ENCODE peak calls at places on chromosomes 7 and 10, in ten cellular contexts. N is GM19239; Q is lower leg skin; H is activated CD4-positive, CD25-positive, alpha-beta regulatory T cell; X is nucleus accumbens; F is EL; Z is H54; C is hepatocyte; W is HCT116; A is stimulated activated CD4-positive, alpha-beta T cell treated with anti-CD3 and anti-CD28 coated beads, Interleukin-1b, Interleukin-23, amount 100 ng/mL, for 4 hours. B is an unnamed sample.

GRCh38 chr10:122779924-122780323 is 65.7 kb downstream of the CUZD1 start:
- DNase-seq in N (no peak), Q (no peak), H (no peak), X (no peak), F (no peak), Z (no peak), C (no peak), W (no peak), A (no peak), B (no peak)

GRCh38 chr7:115435178-115435577 is 513.3 kb downstream of the MDFIC start:
- DNase-seq in N (no peak), Q (no peak), H (no peak), X (no peak), F (no peak), Z (no peak), C (no peak), W (no peak), A (no peak), B (no peak)

GRCh38 chr7:138755831-138756590 is 41.8 kb upstream of the TMEM213 start:
- DNase-seq in N (no peak), Q (no peak), H (no peak), X (no peak), F (no peak), Z (no peak), C (no peak), W (no peak), A (no peak), B (no peak)

GRCh38 chr7:65907501-65908198 is 34.8 kb downstream of the VKORC1L1 start:
- DNase-seq in N (no peak), Q (no peak), H (no peak), X (no peak), F (no peak), Z (no peak), C (no peak), W (no peak), A (no peak), B (no peak)

GRCh38 chr10:86310702-86311101 is 55.9 kb downstream of the GRID1 start:
- DNase-seq in N (no peak), Q (no peak), H (no peak), X (no peak), F (no peak), Z (no peak), C (no peak), W (no peak), A (no peak), B (no peak)

GRCh38 chr10:33152146-33152545 is 182.3 kb downstream of the NRP1 start:
- DNase-seq in N (no peak), Q (no peak), H (no peak), X (no peak), F (no peak), Z (no peak), C (no peak), W (no peak), A (no peak), B (no peak)

GRCh38 chr10:104498345-104498955 is 142.6 kb upstream of the SORCS3 start:
- DNase-seq in N (no peak), Q (no peak), H (no peak), X (no peak), F (no peak), Z (no peak), C (no peak), W (no peak), A (no peak), B (no peak)

GRCh38 chr10:62374862-62375710 is 917 bp downstream of the ZNF365 start:
- DNase-seq in N (no peak), Q (no peak), H (no peak), X (no peak), F (peak; percentile 18), Z (no peak), C (no peak), W (no peak), A (no peak), B (peak; percentile 25)

GRCh38 chr10:113111900-113112853 is 162.1 kb downstream of the TCF7L2 start:
- DNase-seq in N (no peak), Q (peak; percentile 84), H (no peak), X (no peak), F (no peak), Z (no peak), C (no peak), W (no peak), A (no peak), B (no peak)

GRCh38 chr7:135467207-135467711 is 42.6 kb downstream of the CNOT4 start:
- DNase-seq in N (no peak), Q (no peak), H (no peak), X (no peak), F (peak; percentile 4), Z (no peak), C (peak; percentile 13), W (no peak), A (no peak), B (no peak)